ENCODE peak calls at places on chromosomes 4 and X, in six cellular contexts. R, P, I, O, K and V are unnamed samples.

GRCh38 chr4:24607338-24607737 is 23.0 kb upstream of the DHX15 start:
- DNase-seq in R (no peak), P (no peak), I (no peak), O (no peak), K (no peak), V (no peak)

GRCh38 chr4:9691221-9692065 is 90.0 kb upstream of the DRD5 start:
- DNase-seq in R (peak; percentile 90), P (peak; percentile 65), I (peak; percentile 93), O (peak; percentile 64), K (peak; percentile 6), V (peak; percentile 95)

GRCh38 chrX:2693123-2693438 is 2.0 kb downstream of the CD99 start:
- DNase-seq in R (no peak), P (no peak), I (no peak), O (no peak), K (no peak), V (no peak)

GRCh38 chr4:129682586-129682985 is 586.6 kb downstream of the C4orf33 start:
- DNase-seq in R (no peak), P (no peak), I (no peak), O (no peak), K (no peak), V (no peak)

GRCh38 chrX:95841863-95842262 is 842.8 kb upstream of the DIAPH2 start:
- DNase-seq in R (no peak), P (no peak), I (no peak), O (no peak), K (no peak), V (no peak)

GRCh38 chrX:65576160-65576559 is 41.6 kb upstream of the LAS1L start:
- DNase-seq in R (no peak), P (no peak), I (no peak), O (no peak), K (no peak), V (no peak)

GRCh38 chr4:119735136-119735770 is 106.6 kb upstream of the PDE5A start:
- DNase-seq in R (peak; percentile 72), P (no peak), I (no peak), O (no peak), K (peak; percentile 92), V (no peak)

GRCh38 chr4:53365121-53365485 is 758 bp downstream of the SCFD2 start:
- DNase-seq in R (peak; percentile 33), P (no peak), I (no peak), O (peak; percentile 23), K (no peak), V (no peak)

GRCh38 chr4:1022739-1023066 is 11.3 kb downstream of the FGFRL1 start:
- DNase-seq in R (no peak), P (no peak), I (no peak), O (no peak), K (no peak), V (no peak)

GRCh38 chrX:129693343-129693742 is 38.6 kb upstream of the APLN start:
- DNase-seq in R (no peak), P (no peak), I (no peak), O (no peak), K (no peak), V (no peak)

GRCh38 chr4:144645621-144646522 is at the start of gene HHIP:
- DNase-seq in R (peak; percentile 13), P (no peak), I (peak; percentile 55), O (no peak), K (no peak), V (peak; percentile 29)

GRCh38 chr4:154908168-154908567 is 127.1 kb downstream of the RBM46 start:
- DNase-seq in R (no peak), P (peak; percentile 78), I (no peak), O (no peak), K (no peak), V (no peak)

GRCh38 chr4:134216436-134216835 is 14.8 kb upstream of the PABPC4L start:
- DNase-seq in R (no peak), P (peak; percentile 34), I (no peak), O (no peak), K (peak; percentile 72), V (no peak)

GRCh38 chr4:15805583-15806517 is 27.7 kb downstream of the CD38 start:
- DNase-seq in R (peak; percentile 62), P (peak; percentile 26), I (no peak), O (peak; percentile 43), K (no peak), V (peak; percentile 39)

GRCh38 chrX:128142745-128143144 is 90.5 kb upstream of the ACTRT1 start:
- DNase-seq in R (no peak), P (no peak), I (no peak), O (no peak), K (no peak), V (no peak)

GRCh38 chr4:172822322-172822721 is 346.3 kb upstream of the GALNT7 start:
- DNase-seq in R (no peak), P (no peak), I (no peak), O (no peak), K (no peak), V (no peak)

GRCh38 chr4:166198041-166198440 is 325.0 kb downstream of the TLL1 start:
- DNase-seq in R (no peak), P (no peak), I (no peak), O (no peak), K (no peak), V (no peak)

GRCh38 chrX:153828723-153829548 is 1.4 kb downstream of the PDZD4 start:
- DNase-seq in R (no peak), P (no peak), I (no peak), O (no peak), K (no peak), V (no peak)

GRCh38 chr4:51851937-51852290 is 9.0 kb downstream of the DCUN1D4 start:
- DNase-seq in R (no peak), P (no peak), I (no peak), O (no peak), K (no peak), V (no peak)

GRCh38 chrX:129717902-129718301 is 20.9 kb upstream of the XPNPEP2 start:
- DNase-seq in R (peak; percentile 70), P (no peak), I (peak; percentile 22), O (no peak), K (no peak), V (no peak)

GRCh38 chr4:54541426-54542118 is 116.2 kb upstream of the KIT start:
- DNase-seq in R (peak; percentile 10), P (no peak), I (no peak), O (no peak), K (no peak), V (no peak)

GRCh38 chr4:127708985-127709384 is 21.2 kb upstream of the SLC25A31 start:
- DNase-seq in R (peak; percentile 23), P (peak; percentile 84), I (no peak), O (peak; percentile 17), K (no peak), V (no peak)

GRCh38 chrX:135384161-135384836 is 37.4 kb upstream of the SMIM10L2A start:
- DNase-seq in R (no peak), P (no peak), I (no peak), O (no peak), K (no peak), V (no peak)

GRCh38 chr4:78710536-78710935 is 65.6 kb upstream of the BMP2K start:
- DNase-seq in R (no peak), P (no peak), I (no peak), O (no peak), K (no peak), V (no peak)